ENCODE peak calls at places on chromosomes 2 and 18, in seven cellular contexts. F is stimulated activated CD4-positive, alpha-beta T cell treated with anti-CD3 and anti-CD28 coated beads, TNF-alpha, amount 100 ng/mL, for 4 hours; K is HEK293T; A is neural progenitor cell; L is neural crest cell; R is heart left ventricle; I is NCI-H1105 treated with DMSO at 0.1 percent for 48 hours. X is an unnamed sample.

GRCh38 chr2:238924496-238925195 is 76.8 kb downstream of the TWIST2 start:
- DNase-seq in F (no peak), K (no peak), A (no peak), L (no peak), R (no peak), I (peak; percentile 17), X (no peak)

GRCh38 chr18:65907281-65907680 is 156.5 kb downstream of the CDH7 start:
- DNase-seq in F (no peak), K (no peak), A (no peak), L (no peak), R (no peak), I (no peak), X (no peak)

GRCh38 chr2:36707050-36707449 is 10.5 kb downstream of the VIT start:
- DNase-seq in F (no peak), K (no peak), A (no peak), L (no peak), R (no peak), I (no peak), X (no peak)

GRCh38 chr2:226439337-226439736 is 360.3 kb downstream of the IRS1 start:
- DNase-seq in F (no peak), K (no peak), A (no peak), L (no peak), R (no peak), I (no peak), X (no peak)

GRCh38 chr2:12918138-12918840 is 201.6 kb downstream of the TRIB2 start:
- DNase-seq in F (no peak), K (no peak), A (no peak), L (no peak), R (no peak), I (no peak), X (no peak)

GRCh38 chr2:104378853-104379374 is 475.0 kb upstream of the POU3F3 start:
- DNase-seq in F (no peak), K (peak; percentile 67), A (peak; percentile 38), L (peak; percentile 19), R (no peak), I (no peak), X (peak; percentile 16)

GRCh38 chr2:16167471-16168426 is 227.4 kb downstream of the MYCN start:
- DNase-seq in F (no peak), K (no peak), A (peak; percentile 35), L (peak; percentile 43), R (no peak), I (no peak), X (no peak)

GRCh38 chr18:73487956-73488355 is 620.2 kb upstream of the NETO1 start:
- DNase-seq in F (no peak), K (no peak), A (no peak), L (no peak), R (no peak), I (no peak), X (no peak)

GRCh38 chr2:47009368-47009767 is 93.8 kb upstream of the MCFD2 start:
- DNase-seq in F (no peak), K (no peak), A (no peak), L (no peak), R (no peak), I (no peak), X (no peak)

GRCh38 chr2:69755862-69756467 is 14.0 kb downstream of the ANXA4 start:
- DNase-seq in F (no peak), K (no peak), A (no peak), L (no peak), R (no peak), I (no peak), X (no peak)

GRCh38 chr2:42569116-42569711 is 782 bp downstream of the MTA3 start:
- DNase-seq in F (peak; percentile 9), K (peak; percentile 22), A (peak; percentile 55), L (peak; percentile 3), R (peak; percentile 30), I (peak; percentile 49), X (peak; percentile 8)

GRCh38 chr2:141554810-141555209 is 576.0 kb downstream of the LRP1B start:
- DNase-seq in F (no peak), K (peak; percentile 33), A (peak; percentile 63), L (peak; percentile 2), R (no peak), I (peak; percentile 4), X (peak; percentile 41)

GRCh38 chr2:36389081-36389480 is 33.5 kb downstream of the CRIM1 start:
- DNase-seq in F (no peak), K (no peak), A (no peak), L (no peak), R (no peak), I (no peak), X (no peak)

GRCh38 chr18:48680339-48680738 is 141.5 kb downstream of the CTIF start:
- DNase-seq in F (no peak), K (no peak), A (no peak), L (no peak), R (no peak), I (no peak), X (no peak)

GRCh38 chr2:72129676-72130340 is 17.9 kb downstream of the CYP26B1 start:
- DNase-seq in F (no peak), K (no peak), A (no peak), L (no peak), R (no peak), I (no peak), X (no peak)

GRCh38 chr2:28142403-28142802 is 250.3 kb upstream of the FOSL2 start:
- DNase-seq in F (no peak), K (no peak), A (no peak), L (no peak), R (no peak), I (no peak), X (no peak)

GRCh38 chr18:77021075-77021474 is 111.5 kb downstream of the MBP start:
- DNase-seq in F (no peak), K (no peak), A (no peak), L (no peak), R (no peak), I (no peak), X (no peak)

GRCh38 chr2:184468826-184469225 is 129.5 kb upstream of the ZNF804A start:
- DNase-seq in F (no peak), K (no peak), A (no peak), L (no peak), R (no peak), I (no peak), X (no peak)

GRCh38 chr2:43144265-43144664 is 82.1 kb downstream of the ZFP36L2 start:
- DNase-seq in F (no peak), K (no peak), A (no peak), L (no peak), R (no peak), I (no peak), X (no peak)

GRCh38 chr18:66495844-66496243 is 108.0 kb downstream of the CDH19 start:
- DNase-seq in F (no peak), K (peak; percentile 5), A (peak; percentile 87), L (peak; percentile 73), R (peak; percentile 40), I (peak; percentile 70), X (peak; percentile 68)

GRCh38 chr2:6800553-6800952 is 65.2 kb downstream of the CMPK2 start:
- DNase-seq in F (no peak), K (no peak), A (no peak), L (no peak), R (no peak), I (no peak), X (no peak)

GRCh38 chr2:30235008-30235655 is 3.8 kb downstream of the LBH start:
- DNase-seq in F (no peak), K (no peak), A (no peak), L (no peak), R (no peak), I (no peak), X (no peak)

GRCh38 chr2:211453311-211453894 is 897.0 kb downstream of the CPS1 start:
- DNase-seq in F (no peak), K (no peak), A (no peak), L (no peak), R (no peak), I (peak; percentile 13), X (no peak)

GRCh38 chr18:45103319-45104070 is 422.8 kb downstream of the SETBP1 start:
- DNase-seq in F (no peak), K (no peak), A (no peak), L (no peak), R (no peak), I (no peak), X (no peak)

GRCh38 chr18:51727780-51728179 is 530.3 kb upstream of the MEX3C start:
- DNase-seq in F (no peak), K (no peak), A (no peak), L (no peak), R (no peak), I (no peak), X (no peak)

GRCh38 chr2:45776160-45776955 is 124.9 kb downstream of the PRKCE start:
- DNase-seq in F (no peak), K (no peak), A (no peak), L (no peak), R (no peak), I (no peak), X (no peak)

GRCh38 chr2:182854405-182855105 is 11.9 kb downstream of the FRZB start:
- DNase-seq in F (no peak), K (no peak), A (peak; percentile 45), L (no peak), R (no peak), I (no peak), X (no peak)

GRCh38 chr2:158544998-158545397 is 88.2 kb downstream of the PKP4 start:
- DNase-seq in F (no peak), K (no peak), A (peak; percentile 54), L (no peak), R (no peak), I (no peak), X (no peak)

GRCh38 chr2:8565399-8566154 is 116.3 kb upstream of the ID2 start:
- DNase-seq in F (no peak), K (no peak), A (no peak), L (no peak), R (peak; percentile 10), I (no peak), X (no peak)

GRCh38 chr18:8229786-8230185 is 379.5 kb upstream of the RAB12 start:
- DNase-seq in F (no peak), K (no peak), A (no peak), L (no peak), R (no peak), I (no peak), X (no peak)

GRCh38 chr2:190843874-190844699 is 36.5 kb upstream of the GLS start:
- DNase-seq in F (peak; percentile 16), K (no peak), A (no peak), L (no peak), R (no peak), I (no peak), X (no peak)

GRCh38 chr18:73201940-73202339 is 334.2 kb upstream of the NETO1 start:
- DNase-seq in F (no peak), K (no peak), A (no peak), L (no peak), R (no peak), I (no peak), X (no peak)

GRCh38 chr2:177282787-177283533 is 18.4 kb upstream of the NFE2L2 start:
- DNase-seq in F (no peak), K (no peak), A (no peak), L (no peak), R (no peak), I (no peak), X (no peak)

GRCh38 chr2:46010925-46011490 is 286.2 kb upstream of the EPAS1 start:
- DNase-seq in F (no peak), K (peak; percentile 23), A (peak; percentile 45), L (no peak), R (no peak), I (peak; percentile 36), X (peak; percentile 59)

GRCh38 chr2:158718851-158719250 is 76.3 kb upstream of the DAPL1 start:
- DNase-seq in F (no peak), K (no peak), A (no peak), L (no peak), R (no peak), I (no peak), X (no peak)

GRCh38 chr2:203683932-203684556 is 22.4 kb upstream of the CD28 start:
- DNase-seq in F (no peak), K (no peak), A (no peak), L (no peak), R (no peak), I (no peak), X (peak; percentile 62)